ENCODE peak calls at places on chromosomes 11 and 22, in seven cellular contexts. G is CD8-positive, alpha-beta T cell; T is stomach; L is ovary; J is pancreas; K is CD8-positive, alpha-beta memory T cell; Y is right atrium auricular region. N is an unnamed sample. For H3K4me1, the result is how much of the 10 kb centered on the place peaks cover.

GRCh38 chr11:86150826-86151187 is 81.9 kb upstream of the PICALM start:
- DNase-seq in G (no peak), T (no peak), L (no peak), J (no peak), K (no peak), Y (no peak), N (no peak)

GRCh38 chr11:59197990-59198389 is 14.7 kb downstream of the MPEG1 start:
- DNase-seq in G (no peak), T (peak), L (peak), J (peak), K (no peak), Y (peak), N (peak)

GRCh38 chr11:121376135-121376534 is 76.0 kb upstream of the SORL1 start:
- DNase-seq in G (no peak), T (no peak), L (no peak), J (no peak), K (no peak), Y (no peak), N (no peak)

GRCh38 chr22:22810018-22810427 is 77.6 kb upstream of the IGLL5 start:
- DNase-seq in G (peak), T (peak), L (no peak), J (peak), K (peak), Y (no peak), N (peak)

GRCh38 chr22:30266445-30267381 is at the start of gene OSM:
- DNase-seq in G (peak), T (peak), L (no peak), J (peak), K (peak), Y (peak), N (peak)

GRCh38 chr11:126281666-126282175 is 1.2 kb upstream of the TIRAP start:
- DNase-seq in G (no peak), T (no peak), L (no peak), J (no peak), K (no peak), Y (no peak), N (no peak)

GRCh38 chr11:3135491-3136440 is 29.3 kb downstream of the OSBPL5 start:
- DNase-seq in G (no peak), T (no peak), L (no peak), J (peak), K (peak), Y (no peak), N (no peak)

GRCh38 chr11:107576497-107577086 is 11.1 kb upstream of the ALKBH8 start:
- DNase-seq in G (peak), T (peak), L (peak), J (no peak), K (peak), Y (no peak), N (peak)

GRCh38 chr22:29734429-29734828 is 14.6 kb downstream of the CABP7 start:
- DNase-seq in G (no peak), T (no peak), L (no peak), J (no peak), K (no peak), Y (no peak), N (no peak)

GRCh38 chr22:23583153-23583552 is 3.1 kb upstream of the IGLL1 start:
- DNase-seq in G (no peak), T (no peak), L (no peak), J (no peak), K (no peak), Y (no peak), N (no peak)

GRCh38 chr11:133040289-133040893 is 491.9 kb downstream of the OPCML start:
- DNase-seq in G (no peak), T (no peak), L (no peak), J (no peak), K (no peak), Y (no peak), N (no peak)

GRCh38 chr22:33101550-33101949 is 43.4 kb upstream of the SYN3 start:
- DNase-seq in G (no peak), T (no peak), L (no peak), J (no peak), K (no peak), Y (no peak), N (no peak)

GRCh38 chr11:44763111-44763820 is 36.5 kb downstream of the TSPAN18 start:
- DNase-seq in G (no peak), T (no peak), L (peak), J (no peak), K (no peak), Y (peak), N (no peak)

GRCh38 chr11:2991477-2992233 is 474 bp downstream of the NAP1L4 start:
- DNase-seq in G (no peak), T (no peak), L (no peak), J (peak), K (no peak), Y (no peak), N (peak)

GRCh38 chr11:83717551-83717950 is 431.4 kb upstream of the CCDC90B start:
- DNase-seq in G (no peak), T (no peak), L (no peak), J (no peak), K (no peak), Y (no peak), N (no peak)

GRCh38 chr22:50318698-50319411 is 8.0 kb downstream of the DENND6B start:
- DNase-seq in G (no peak), T (no peak), L (no peak), J (no peak), K (no peak), Y (no peak), N (no peak)

GRCh38 chr11:6557063-6557462 is 46.4 kb downstream of the RRP8 start:
- DNase-seq in G (no peak), T (no peak), L (no peak), J (no peak), K (no peak), Y (no peak), N (no peak)

GRCh38 chr11:31959711-31960110 is 131.2 kb upstream of the RCN1 start:
- DNase-seq in G (no peak), T (no peak), L (no peak), J (no peak), K (no peak), Y (no peak), N (no peak)

GRCh38 chr22:38881464-38881871 is 9.5 kb upstream of the CBX6 start:
- DNase-seq in G (no peak), T (peak), L (peak), J (no peak), K (no peak), Y (peak), N (peak)

GRCh38 chr11:7571640-7572000 is 57.8 kb downstream of the PPFIBP2 start:
- DNase-seq in G (no peak), T (peak), L (peak), J (peak), K (no peak), Y (peak), N (peak)

GRCh38 chr11:7469351-7469865 is 15.9 kb upstream of the OLFML1 start:
- DNase-seq in G (no peak), T (no peak), L (no peak), J (no peak), K (no peak), Y (no peak), N (no peak)

GRCh38 chr11:61730222-61730994 is 22.0 kb upstream of the MYRF start:
- DNase-seq in G (no peak), T (no peak), L (no peak), J (peak), K (no peak), Y (no peak), N (no peak)

GRCh38 chr11:33227578-33228261 is 29.5 kb upstream of the HIPK3 start:
- DNase-seq in G (no peak), T (no peak), L (no peak), J (no peak), K (no peak), Y (no peak), N (no peak)

DNA sequence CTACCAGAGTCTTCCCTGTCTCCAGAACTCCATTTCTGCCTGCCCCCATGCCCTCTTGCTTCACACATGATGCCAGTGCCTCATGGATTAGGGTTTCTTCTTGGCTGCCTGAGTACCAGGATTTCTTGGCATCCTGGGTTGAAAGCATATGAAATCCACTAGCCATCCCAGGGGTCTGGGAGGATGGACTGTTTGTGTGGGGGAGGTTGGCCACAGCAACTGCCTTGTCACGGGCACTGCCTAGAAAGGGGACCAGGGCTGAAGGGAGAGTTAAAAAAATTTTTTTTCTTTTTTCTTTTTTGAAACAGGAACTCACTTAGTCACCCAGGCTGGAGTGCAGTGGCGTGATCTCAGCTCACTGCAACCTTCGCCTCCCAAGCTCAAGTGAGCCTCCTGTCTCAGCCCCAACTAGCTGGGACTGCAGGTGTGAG is 4.2 kb downstream of the USP35 start:
- DNase-seq in G (peak), T (no peak), L (no peak), J (no peak), K (no peak), Y (no peak), N (no peak)
- H3K4me1 ChIP-seq in G (under half), T (under half), L (under half), J (under half), K (under half), Y (under half), N (under half)

DNA sequence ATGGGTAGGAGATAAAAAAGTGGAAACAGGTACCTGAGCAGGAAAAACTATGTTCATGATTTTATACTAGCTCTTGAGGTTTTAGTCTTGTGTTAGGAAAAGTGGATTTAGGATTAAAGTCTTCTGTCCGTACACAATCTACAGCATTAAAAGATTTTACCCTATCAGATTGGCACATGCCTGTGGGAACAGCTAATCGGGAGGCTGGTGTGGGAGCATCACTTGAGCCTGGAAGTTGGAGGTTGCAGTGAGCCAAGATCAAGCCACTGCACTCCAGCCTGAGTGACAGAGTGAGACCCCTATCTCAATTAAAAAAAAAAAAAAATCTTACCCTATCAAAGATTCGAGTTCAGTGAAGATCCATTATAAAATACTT is 12.2 kb upstream of the CRKL start:
- DNase-seq in G (no peak), T (no peak), L (no peak), J (no peak), K (no peak), Y (no peak), N (no peak)
- H3K27ac ChIP-seq in G (no peak), T (no peak), L (no peak), J (no peak), K (no peak), Y (no peak), N (no peak)

DNA sequence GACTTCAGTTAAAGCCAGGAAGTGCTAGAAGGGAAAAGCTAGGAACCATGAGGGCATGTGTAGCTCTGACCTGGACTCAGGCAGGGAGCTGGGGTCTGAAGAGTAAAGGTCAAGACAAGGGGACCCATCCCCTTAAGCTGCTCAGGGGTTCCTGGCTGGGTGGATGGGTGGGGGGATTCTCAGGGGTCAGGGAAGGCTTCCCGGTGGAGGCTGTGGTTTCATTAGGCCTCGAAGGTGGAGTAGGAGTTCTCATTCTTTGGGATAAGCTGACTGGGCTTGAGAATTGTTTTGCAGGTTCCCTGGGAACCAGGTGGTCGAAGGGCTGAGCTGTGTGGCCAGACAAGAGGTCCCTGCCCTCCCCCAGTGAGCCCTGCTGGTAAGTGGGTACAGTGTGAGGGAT is 1.2 kb downstream of the PHETA2 start:
- DNase-seq in G (no peak), T (no peak), L (no peak), J (no peak), K (no peak), Y (no peak), N (peak)
- H3K4me1 ChIP-seq in G (under half), T (under half), L (under half), J (under half), K (under half), Y (under half), N (under half)

GRCh38 chr11:111730871-111731591 is 35.2 kb downstream of the PPP2R1B start:
- DNase-seq in G (no peak), T (peak), L (no peak), J (peak), K (no peak), Y (no peak), N (no peak)
- H3K27ac ChIP-seq in G (no peak), T (peak), L (peak), J (peak), K (no peak), Y (peak), N (peak)

GRCh38 chr22:46545041-46545796 is 7.8 kb upstream of the CELSR1 start:
- DNase-seq in G (no peak), T (no peak), L (no peak), J (no peak), K (no peak), Y (no peak), N (no peak)
- H3K4me1 ChIP-seq in G (under half), T (under half), L (under half), J (under half), K (under half), Y (under half), N (under half)